ENCODE peak calls at places on chromosomes 3 and 15, in six cellular contexts. I is GM12864, C is transverse colon, O is testis, T is H9, U is AG09319. K is an unnamed sample.

GRCh38 chr3:45904931-45905330 is 18.6 kb downstream of the CCR9 start:
- DNase-seq in T (no peak), I (no peak), O (no peak), U (no peak), C (no peak), K (no peak)

GRCh38 chr3:8450618-8451017 is 51.0 kb upstream of the LMCD1 start:
- DNase-seq in O (no peak), T (no peak), I (no peak), U (no peak), C (no peak), K (no peak)

GRCh38 chr3:15382405-15382923 is 44.9 kb downstream of the METTL6 start:
- DNase-seq in U (no peak), O (peak; percentile 15), T (no peak), C (no peak), I (no peak), K (no peak)

GRCh38 chr3:174547801-174548200 is 311.3 kb upstream of the NAALADL2 start:
- DNase-seq in C (no peak), T (no peak), O (no peak), U (peak; percentile 8), I (no peak), K (no peak)

GRCh38 chr3:109175411-109175810 is 38.9 kb downstream of the C3orf85 start:
- DNase-seq in I (no peak), U (no peak), C (no peak), T (no peak), O (no peak), K (no peak)

GRCh38 chr3:193831495-193832455 is 238.8 kb downstream of the OPA1 start:
- DNase-seq in O (no peak), U (no peak), T (no peak), I (peak; percentile 38), C (no peak), K (no peak)

GRCh38 chr3:42067324-42067723 is 23.8 kb upstream of the TRAK1 start:
- DNase-seq in T (no peak), U (no peak), I (peak; percentile 86), O (no peak), C (no peak), K (no peak)

GRCh38 chr15:48541659-48542334 is 103.7 kb downstream of the FBN1 start:
- DNase-seq in U (peak; percentile 73), T (no peak), I (peak; percentile 19), O (no peak), C (no peak), K (no peak)

GRCh38 chr3:117644203-117644602 is 934.6 kb downstream of the TUSC7 start:
- DNase-seq in T (no peak), U (no peak), O (no peak), I (no peak), C (no peak), K (no peak)

GRCh38 chr3:27713435-27713880 is 8.7 kb downstream of the EOMES start:
- DNase-seq in C (no peak), O (no peak), I (no peak), T (peak; percentile 45), U (no peak), K (no peak)

GRCh38 chr3:140588558-140588957 is 89.3 kb upstream of the TRIM42 start:
- DNase-seq in C (no peak), I (no peak), T (peak; percentile 33), U (no peak), O (no peak), K (no peak)

GRCh38 chr15:86154705-86155104 is 75.0 kb downstream of the AGBL1 start:
- DNase-seq in C (no peak), O (no peak), I (no peak), T (no peak), U (no peak), K (no peak)

GRCh38 chr3:42071720-42072582 is 19.2 kb upstream of the TRAK1 start:
- DNase-seq in O (peak; percentile 65), C (peak; percentile 75), T (peak; percentile 63), I (no peak), U (no peak), K (no peak)

GRCh38 chr3:71146673-71147072 is 436.9 kb downstream of the FOXP1 start:
- DNase-seq in C (no peak), U (no peak), T (no peak), O (no peak), I (no peak), K (no peak)

GRCh38 chr3:101836907-101837598 is 12.3 kb upstream of the NFKBIZ start:
- DNase-seq in I (no peak), O (no peak), U (no peak), T (no peak), C (no peak), K (no peak)

GRCh38 chr3:126435456-126436315 is 40.0 kb downstream of the ZXDC start:
- DNase-seq in T (no peak), C (no peak), U (no peak), O (no peak), I (no peak), K (peak; percentile 12)

GRCh38 chr3:121574449-121574848 is 6.7 kb downstream of the ARGFX start:
- DNase-seq in U (no peak), I (no peak), T (peak; percentile 47), C (peak; percentile 50), O (no peak), K (no peak)

GRCh38 chr3:133592843-133593242 is 19.4 kb downstream of the CDV3 start:
- DNase-seq in O (no peak), U (no peak), I (no peak), C (peak; percentile 20), T (no peak), K (no peak)

GRCh38 chr3:175248832-175249231 is 389.7 kb downstream of the NAALADL2 start:
- DNase-seq in O (no peak), C (no peak), U (no peak), I (no peak), T (no peak), K (no peak)

GRCh38 chr3:195718477-195718984 is 2.2 kb upstream of the MUC20 start:
- DNase-seq in O (no peak), U (no peak), T (no peak), I (no peak), C (no peak), K (no peak)

GRCh38 chr3:131518682-131519081 is 15.9 kb upstream of the MRPL3 start:
- DNase-seq in U (no peak), C (no peak), O (no peak), I (no peak), T (no peak), K (no peak)

GRCh38 chr3:186002884-186003472 is 65.2 kb upstream of the TRA2B start:
- DNase-seq in O (no peak), T (peak; percentile 54), C (no peak), I (no peak), U (no peak), K (no peak)
- TF ChIP-seq CTCF in O (no peak), T (peak; percentile 69), C (no peak), I (peak; percentile 43), U (peak; percentile 32), K (peak; percentile 11)

GRCh38 chr15:83380682-83381081 is 66.5 kb upstream of the SH3GL3 start:
- DNase-seq in C (peak; percentile 8), U (no peak), I (peak; percentile 31), T (peak; percentile 62), O (peak; percentile 74), K (no peak)
- TF ChIP-seq CTCF in C (no peak), U (peak; percentile 45), I (peak; percentile 82), T (no peak), O (no peak), K (no peak)

GRCh38 chr3:183555541-183556081 is at the start of gene KLHL6:
- DNase-seq in C (peak; percentile 65), U (no peak), T (no peak), O (peak; percentile 25), I (peak; percentile 65), K (peak; percentile 69)

GRCh38 chr3:183563686-183563941 is 8.1 kb upstream of the KLHL6 start:
- DNase-seq in C (no peak), T (no peak), I (no peak), U (no peak), O (no peak), K (no peak)

GRCh38 chr3:183564046-183564445 is 8.5 kb upstream of the KLHL6 start:
- DNase-seq in O (no peak), C (no peak), T (no peak), I (no peak), U (no peak), K (no peak)

DNA sequence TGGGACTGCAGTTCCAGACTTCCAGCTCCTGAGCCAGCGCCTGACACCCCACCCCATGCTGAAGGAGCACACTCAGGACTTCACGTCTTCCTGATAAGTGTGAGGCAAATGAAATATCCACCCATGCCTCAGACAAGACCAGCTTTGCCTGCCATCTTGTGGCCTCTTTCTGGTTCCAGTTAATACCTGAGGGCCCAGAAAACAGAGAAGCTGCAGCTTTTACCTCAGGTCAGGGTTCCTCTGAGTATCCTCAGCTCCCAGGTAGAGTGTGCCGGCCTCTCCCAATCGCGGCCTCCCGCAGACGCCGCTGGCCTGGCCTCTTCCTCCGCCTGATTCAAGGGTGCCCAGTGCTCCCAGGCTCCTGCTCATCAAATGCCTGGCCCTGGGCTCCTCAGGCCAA is 5.1 kb upstream of the KLHL6 start:
- DNase-seq in I (peak; percentile 24), O (no peak), U (no peak), T (peak; percentile 58), C (no peak), K (no peak)
- TF ChIP-seq CTCF in I (peak; percentile 49), O (no peak), U (no peak), T (peak; percentile 51), C (no peak), K (peak; percentile 16)

DNA sequence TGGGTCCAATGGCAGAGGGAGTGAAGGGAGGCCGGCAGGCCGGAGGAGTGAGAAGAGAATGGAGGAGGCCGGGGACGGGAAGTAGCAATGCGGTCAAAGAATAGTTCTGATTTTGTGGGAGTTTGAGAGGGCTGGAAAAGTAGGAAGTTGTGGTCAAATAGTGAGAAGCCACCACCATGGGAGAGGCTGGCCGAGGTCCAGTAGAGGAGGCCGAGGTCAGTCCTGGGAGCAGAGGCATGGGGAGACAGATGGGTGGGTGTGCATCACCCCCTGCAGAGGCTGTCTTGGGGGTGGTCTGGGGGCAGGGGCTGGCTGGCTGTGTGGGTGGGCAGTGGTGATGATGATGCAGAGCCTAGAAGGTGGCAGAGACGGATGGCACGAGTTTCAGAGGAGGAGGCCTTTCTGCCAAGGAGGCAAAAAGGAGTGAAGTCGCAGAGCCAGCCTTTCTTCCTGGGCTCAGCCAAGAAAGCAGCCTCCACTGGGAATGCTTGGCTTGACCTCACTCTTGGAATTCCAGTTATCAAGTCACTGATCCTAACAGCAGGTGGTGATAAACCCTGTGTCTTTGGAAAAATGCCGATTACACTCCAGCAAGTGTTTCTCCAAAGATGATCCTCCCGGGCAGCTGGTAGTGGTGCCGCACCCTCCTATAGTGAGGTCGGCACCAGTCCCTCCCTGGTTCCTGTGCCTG is 57.3 kb downstream of the ARNT2 start:
- DNase-seq in T (no peak), U (no peak), O (no peak), C (no peak), I (no peak), K (no peak)
- TF ChIP-seq CTCF in T (no peak), U (no peak), O (no peak), C (no peak), I (no peak), K (no peak)